ENCODE peak calls at places on chromosomes 7 and 10, in eight cellular contexts. L is MV-4-11; X is NCI-H510A; U is HEK293T; N is adrenal gland; H is EL; R is CD4-positive, CD25-positive, alpha-beta regulatory T cell; Q is NCI-H1436. C is an unnamed sample.

GRCh38 chr7:82598958-82599357 is 155.4 kb upstream of the CACNA2D1 start:
- DNase-seq in R (no peak), L (no peak), N (no peak), X (no peak), H (peak), U (no peak), Q (no peak), C (peak)

GRCh38 chr7:74248156-74248555 is 6.0 kb downstream of the RFC2 start:
- DNase-seq in U (no peak), L (no peak), X (no peak), N (no peak), Q (no peak), R (no peak), H (no peak), C (no peak)

GRCh38 chr7:22256702-22257101 is 100.3 kb downstream of the RAPGEF5 start:
- DNase-seq in H (no peak), L (no peak), N (no peak), Q (no peak), X (no peak), U (no peak), R (no peak), C (no peak)

GRCh38 chr10:114301177-114301576 is 62.1 kb downstream of the VWA2 start:
- DNase-seq in X (no peak), N (no peak), U (no peak), L (no peak), R (no peak), Q (no peak), H (no peak), C (no peak)

GRCh38 chr7:20385121-20385520 is 54.4 kb downstream of the ITGB8 start:
- DNase-seq in H (peak), L (no peak), N (no peak), R (no peak), Q (no peak), X (no peak), U (no peak), C (peak)

GRCh38 chr7:133315332-133316040 is 62.6 kb downstream of the EXOC4 start:
- DNase-seq in H (peak), R (no peak), Q (no peak), N (no peak), L (no peak), X (no peak), U (no peak), C (no peak)

GRCh38 chr7:81339946-81340345 is 421.1 kb upstream of the SEMA3C start:
- DNase-seq in U (no peak), Q (no peak), R (no peak), L (no peak), H (peak), X (no peak), N (no peak), C (no peak)

GRCh38 chr7:69871213-69871885 is 273.1 kb downstream of the AUTS2 start:
- DNase-seq in L (no peak), Q (no peak), X (no peak), H (no peak), R (no peak), U (no peak), N (no peak), C (peak)

GRCh38 chr10:132960651-132961419 is 18.5 kb upstream of the CFAP46 start:
- DNase-seq in Q (no peak), X (no peak), N (no peak), R (no peak), U (no peak), L (no peak), H (no peak), C (no peak)

GRCh38 chr10:24650669-24651391 is 72.9 kb downstream of the ARHGAP21 start:
- DNase-seq in N (no peak), U (no peak), X (no peak), Q (no peak), R (no peak), L (no peak), H (no peak), C (no peak)

GRCh38 chr7:105887569-105888199 is 11.3 kb upstream of the ATXN7L1 start:
- DNase-seq in L (no peak), X (no peak), N (no peak), U (no peak), R (no peak), Q (peak), H (no peak), C (no peak)

GRCh38 chr10:5895804-5896203 is 5.8 kb downstream of the FBH1 start:
- DNase-seq in R (peak), U (no peak), H (no peak), N (no peak), Q (no peak), L (no peak), X (no peak), C (no peak)

GRCh38 chr7:85205754-85206153 is 18.9 kb upstream of the SEMA3D start:
- DNase-seq in Q (no peak), U (no peak), N (no peak), R (no peak), X (no peak), H (no peak), L (no peak), C (no peak)

GRCh38 chr7:19117081-19117869 is at the start of gene TWIST1:
- DNase-seq in X (no peak), Q (no peak), N (peak), R (no peak), L (no peak), U (peak), H (peak), C (peak)

GRCh38 chr10:1360581-1361164 is 304.5 kb downstream of the WDR37 start:
- DNase-seq in L (no peak), H (no peak), R (no peak), Q (no peak), X (no peak), U (no peak), N (no peak), C (peak)

GRCh38 chr7:12947465-12947864 is 260.0 kb downstream of the ARL4A start:
- DNase-seq in U (no peak), N (no peak), R (no peak), L (no peak), Q (no peak), H (no peak), X (no peak), C (no peak)

GRCh38 chr7:132773527-132773956 is 197.3 kb upstream of the PLXNA4 start:
- DNase-seq in X (no peak), L (peak), N (no peak), Q (no peak), H (peak), R (peak), U (no peak), C (no peak)

GRCh38 chr7:151381333-151382078 is 28.3 kb downstream of the WDR86 start:
- DNase-seq in H (no peak), U (no peak), N (no peak), Q (no peak), R (peak), L (no peak), X (no peak), C (no peak)